ENCODE peak calls at places on chromosomes 11 and 22, in four cellular contexts. G is Panc1, M is IMR-90, F is fibroblast of lung. Y is an unnamed sample. For H3K9me3, the result is how much of the 10 kb centered on the place peaks cover.

GRCh38 chr11:134555510-134555909 is 143.5 kb upstream of the B3GAT1 start:
- DNase-seq in G (no peak), M (no peak), F (no peak), Y (no peak)

GRCh38 chr22:39997939-39998726 is 3.4 kb downstream of the FAM83F start:
- DNase-seq in G (no peak), M (peak), F (peak), Y (peak)

GRCh38 chr11:56783448-56784041 is 35.0 kb upstream of the OR9G4 start:
- DNase-seq in G (peak), M (peak), F (peak), Y (peak)

GRCh38 chr22:32030508-32031247 is 12.4 kb upstream of the SLC5A1 start:
- DNase-seq in G (no peak), M (no peak), F (no peak), Y (no peak)

GRCh38 chr22:49257551-49257951 is 570.1 kb downstream of the BRD1 start:
- DNase-seq in G (no peak), M (no peak), F (no peak), Y (no peak)

GRCh38 chr22:50105529-50106100 is 15.8 kb downstream of the MOV10L1 start:
- DNase-seq in G (no peak), M (peak), F (no peak), Y (no peak)

GRCh38 chr11:110798231-110798630 is 86.0 kb upstream of the ARHGAP20 start:
- DNase-seq in G (no peak), M (no peak), F (no peak), Y (no peak)

GRCh38 chr11:78595431-78596130 is 20.9 kb upstream of the NARS2 start:
- DNase-seq in G (no peak), M (peak), F (no peak), Y (no peak)

GRCh38 chr11:120599816-120600420 is 88.4 kb downstream of the GRIK4 start:
- DNase-seq in G (no peak), M (no peak), F (no peak), Y (no peak)

GRCh38 chr11:79434263-79434662 is 6.6 kb downstream of the TENM4 start:
- DNase-seq in G (no peak), M (peak), F (no peak), Y (no peak)

GRCh38 chr11:57777969-57778317 is 16.3 kb downstream of the CTNND1 start:
- DNase-seq in G (no peak), M (no peak), F (no peak), Y (no peak)

GRCh38 chr11:96311120-96311568 is 31.9 kb downstream of the MAML2 start:
- DNase-seq in G (no peak), M (peak), F (peak), Y (no peak)

GRCh38 chr11:31557991-31558390 is 48.4 kb downstream of the ELP4 start:
- DNase-seq in G (no peak), M (peak), F (peak), Y (no peak)

GRCh38 chr11:103736323-103736722 is 300.1 kb upstream of the DDI1 start:
- DNase-seq in G (no peak), M (no peak), F (no peak), Y (no peak)

GRCh38 chr11:561148-562003 is 606 bp downstream of the RASSF7 start:
- DNase-seq in G (no peak), M (no peak), F (peak), Y (no peak)

GRCh38 chr11:14967581-14968214 is 4.5 kb downstream of the CALCA start:
- DNase-seq in G (no peak), M (no peak), F (no peak), Y (no peak)

GRCh38 chr22:18088825-18089568 is 11.2 kb downstream of the PEX26 start:
- DNase-seq in G (no peak), M (no peak), F (no peak), Y (no peak)

GRCh38 chr11:10164621-10165020 is 129.4 kb downstream of the SBF2 start:
- DNase-seq in G (no peak), M (peak), F (no peak), Y (no peak)

GRCh38 chr11:125063429-125064043 is 431 bp downstream of the SLC37A2 start:
- DNase-seq in G (no peak), M (no peak), F (no peak), Y (no peak)

GRCh38 chr11:115193931-115194797 is 310.1 kb downstream of the CADM1 start:
- DNase-seq in G (no peak), M (no peak), F (peak), Y (no peak)
- H3K4me3 ChIP-seq in G (no peak), M (no peak), F (no peak), Y (no peak)

GRCh38 chr11:100969008-100969407 is 160.6 kb downstream of the PGR start:
- DNase-seq in G (no peak), M (no peak), F (no peak), Y (no peak)
- H3K9me3 ChIP-seq in G (under half), M (under half), F (under half), Y (under half)

GRCh38 chr11:73384127-73384441 is 7.9 kb downstream of the RELT start:
- DNase-seq in G (no peak), M (no peak), F (no peak), Y (no peak)

GRCh38 chr11:73386026-73386425 is 9.8 kb downstream of the RELT start:
- DNase-seq in G (no peak), M (no peak), F (no peak), Y (no peak)

GRCh38 chr11:73384531-73384870 is 8.3 kb downstream of the RELT start:
- DNase-seq in G (no peak), M (no peak), F (no peak), Y (no peak)

GRCh38 chr11:73386568-73386967 is 10.4 kb downstream of the RELT start:
- DNase-seq in G (no peak), M (no peak), F (no peak), Y (no peak)

DNA sequence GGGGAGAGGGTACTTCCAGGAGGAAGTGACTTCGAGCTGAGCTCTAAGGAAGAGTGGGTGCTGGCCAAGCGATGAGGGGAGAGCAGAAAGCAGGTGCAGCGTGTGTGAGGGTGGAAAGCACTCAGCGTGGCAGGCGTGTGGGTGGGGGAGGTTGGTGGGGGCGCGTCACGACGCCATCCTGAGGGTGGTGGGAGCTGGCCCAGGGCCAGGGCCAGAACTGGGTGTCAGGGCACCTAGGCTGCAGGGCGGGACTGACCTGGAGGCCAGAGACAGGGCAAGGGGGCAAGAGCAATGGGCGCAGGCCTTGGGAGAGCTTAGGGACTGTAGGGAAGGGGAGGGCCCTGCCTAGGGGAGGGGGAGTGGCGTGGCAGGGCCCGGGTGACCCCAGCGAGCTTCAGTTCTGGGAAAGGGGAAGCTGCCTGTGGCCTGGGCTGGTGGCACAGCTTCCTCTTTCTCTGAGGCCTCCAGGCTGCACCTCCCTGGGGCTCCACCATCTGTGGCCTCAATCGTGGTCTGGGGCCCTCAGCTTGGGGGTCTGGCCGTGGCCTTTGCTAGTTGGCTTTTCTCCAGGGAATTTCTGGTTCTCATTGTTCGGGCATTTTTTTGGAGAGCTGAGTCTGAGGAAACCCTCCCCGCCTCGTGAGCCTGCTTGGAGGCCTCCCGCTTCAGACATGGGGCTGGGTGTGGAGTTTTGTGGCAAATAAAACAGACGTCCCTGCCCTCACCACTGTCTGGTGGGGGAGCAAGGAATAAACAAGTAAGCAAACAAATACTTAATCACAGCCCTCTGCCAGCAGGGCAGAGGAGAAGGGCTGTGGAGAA is 8.9 kb downstream of the RELT start:
- DNase-seq in G (no peak), M (no peak), F (no peak), Y (no peak)
- H3K27ac ChIP-seq in G (peak), M (no peak), F (no peak), Y (no peak)

GRCh38 chr22:30609260-30610185 is 2.5 kb downstream of the TCN2 start:
- DNase-seq in G (no peak), M (peak), F (peak), Y (no peak)

GRCh38 chr22:30607939-30608338 is 965 bp downstream of the TCN2 start:
- DNase-seq in G (no peak), M (no peak), F (no peak), Y (no peak)

GRCh38 chr22:30605449-30606110 is 1.4 kb upstream of the TCN2 start:
- DNase-seq in G (no peak), M (peak), F (peak), Y (no peak)

GRCh38 chr22:30606455-30607299 is at the start of gene TCN2:
- DNase-seq in G (no peak), M (peak), F (peak), Y (peak)

GRCh38 chr22:30607300-30607930 is 441 bp downstream of the TCN2 start:
- DNase-seq in G (no peak), M (no peak), F (no peak), Y (no peak)
- H3K4me3 ChIP-seq in G (peak), M (peak), F (peak), Y (peak)

Y was measured in iPS DF 6.9.